ENCODE peak calls at places on chromosome 12, in five cellular contexts. A is HCT116, I is transverse colon, W is A549, N is uterus. L is an unnamed sample.

GRCh38 chr12:105013892-105014291 is 27.8 kb downstream of the NOPCHAP1 start:
- DNase-seq in A (no peak), I (no peak), W (no peak), N (no peak), L (no peak)

GRCh38 chr12:30630378-30631285 is 65.0 kb downstream of the IPO8 start:
- DNase-seq in A (no peak), I (no peak), W (no peak), N (no peak), L (no peak)

GRCh38 chr12:132078190-132078589 is 65.9 kb downstream of the DDX51 start:
- DNase-seq in A (no peak), I (no peak), W (no peak), N (peak; percentile 41), L (no peak)

GRCh38 chr12:30694971-30695326 is 720 bp downstream of the IPO8 start:
- DNase-seq in A (peak; percentile 21), I (peak; percentile 56), W (peak; percentile 57), N (peak; percentile 31), L (peak; percentile 40)

GRCh38 chr12:92417343-92417742 is 271.7 kb upstream of the BTG1 start:
- DNase-seq in A (no peak), I (no peak), W (no peak), N (no peak), L (no peak)

GRCh38 chr12:92408072-92408900 is 262.6 kb upstream of the BTG1 start:
- DNase-seq in A (peak; percentile 40), I (peak; percentile 56), W (peak; percentile 30), N (no peak), L (peak; percentile 31)

GRCh38 chr12:108498136-108498535 is 16.9 kb upstream of the FICD start:
- DNase-seq in A (no peak), I (no peak), W (no peak), N (no peak), L (no peak)

GRCh38 chr12:13039557-13039956 is 4.6 kb upstream of the FAM234B start:
- DNase-seq in A (no peak), I (peak; percentile 15), W (no peak), N (no peak), L (no peak)

GRCh38 chr12:69555461-69555860 is 29.8 kb upstream of the CCT2 start:
- DNase-seq in A (no peak), I (no peak), W (peak; percentile 51), N (no peak), L (no peak)

GRCh38 chr12:55720894-55721444 is 776 bp downstream of the RDH5 start:
- DNase-seq in A (peak; percentile 66), I (peak; percentile 77), W (peak; percentile 57), N (peak; percentile 63), L (peak; percentile 85)

GRCh38 chr12:103697912-103698751 is 111.1 kb downstream of the STAB2 start:
- DNase-seq in A (no peak), I (no peak), W (no peak), N (no peak), L (no peak)

GRCh38 chr12:45622210-45622937 is 107.1 kb upstream of the ARID2 start:
- DNase-seq in A (no peak), I (no peak), W (no peak), N (no peak), L (no peak)

GRCh38 chr12:16854465-16854864 is 248.5 kb upstream of the LMO3 start:
- DNase-seq in A (no peak), I (no peak), W (no peak), N (no peak), L (no peak)

GRCh38 chr12:96810057-96810456 is 97.0 kb upstream of the NEDD1 start:
- DNase-seq in A (no peak), I (no peak), W (no peak), N (no peak), L (no peak)

GRCh38 chr12:25585021-25585523 is 32.0 kb upstream of the LMNTD1 start:
- DNase-seq in A (no peak), I (no peak), W (no peak), N (peak; percentile 44), L (no peak)

GRCh38 chr12:54143233-54143986 is 45.4 kb downstream of the SMUG1 start:
- DNase-seq in A (no peak), I (no peak), W (no peak), N (no peak), L (no peak)

GRCh38 chr12:42450248-42450647 is 124.3 kb downstream of the PPHLN1 start:
- DNase-seq in A (no peak), I (no peak), W (no peak), N (no peak), L (no peak)

GRCh38 chr12:89384050-89384749 is 31.9 kb upstream of the DUSP6 start:
- DNase-seq in A (no peak), I (peak; percentile 68), W (no peak), N (peak; percentile 57), L (peak; percentile 62)

GRCh38 chr12:92675092-92675865 is 27.5 kb upstream of the PLEKHG7 start:
- DNase-seq in A (no peak), I (no peak), W (no peak), N (no peak), L (no peak)

GRCh38 chr12:25767613-25768012 is 190.9 kb upstream of the RASSF8 start:
- DNase-seq in A (no peak), I (no peak), W (no peak), N (no peak), L (no peak)

GRCh38 chr12:26869908-26870459 is 37.0 kb upstream of the ITPR2 start:
- DNase-seq in A (no peak), I (no peak), W (no peak), N (no peak), L (no peak)

GRCh38 chr12:19997996-19998395 is 370.3 kb upstream of the PDE3A start:
- DNase-seq in A (no peak), I (no peak), W (no peak), N (no peak), L (no peak)

GRCh38 chr12:98533723-98534251 is 18.4 kb downstream of the TMPO start:
- DNase-seq in A (no peak), I (no peak), W (no peak), N (no peak), L (no peak)

GRCh38 chr12:128052341-128052740 is 214.6 kb upstream of the TMEM132C start:
- DNase-seq in A (no peak), I (no peak), W (no peak), N (no peak), L (no peak)

GRCh38 chr12:26056335-26056734 is 68.5 kb downstream of the BHLHE41 start:
- DNase-seq in A (peak; percentile 13), I (no peak), W (no peak), N (no peak), L (peak; percentile 61)

GRCh38 chr12:111413442-111414086 is 7.8 kb downstream of the SH2B3 start:
- DNase-seq in A (no peak), I (peak; percentile 56), W (no peak), N (no peak), L (no peak)

GRCh38 chr12:56029666-56030293 is 8.9 kb downstream of the IKZF4 start:
- DNase-seq in A (no peak), I (peak; percentile 47), W (peak; percentile 78), N (peak; percentile 41), L (peak; percentile 37)

GRCh38 chr12:121352053-121353018 is at the start of gene ANAPC5:
- DNase-seq in A (peak; percentile 98), I (peak; percentile 95), W (peak; percentile 99), N (peak; percentile 91), L (peak; percentile 94)

GRCh38 chr12:104641862-104642261 is 185.1 kb downstream of the CHST11 start:
- DNase-seq in A (no peak), I (peak; percentile 35), W (no peak), N (no peak), L (no peak)

GRCh38 chr12:3000548-3001275 is 41.5 kb downstream of the TEAD4 start:
- DNase-seq in A (no peak), I (no peak), W (peak; percentile 28), N (no peak), L (no peak)

GRCh38 chr12:52235822-52236291 is 2.8 kb downstream of the KRT7 start:
- DNase-seq in A (no peak), I (peak; percentile 66), W (no peak), N (no peak), L (peak; percentile 77)

GRCh38 chr12:51592034-51592705 is 1.1 kb downstream of the SCN8A start:
- DNase-seq in A (no peak), I (no peak), W (no peak), N (no peak), L (no peak)

DNA sequence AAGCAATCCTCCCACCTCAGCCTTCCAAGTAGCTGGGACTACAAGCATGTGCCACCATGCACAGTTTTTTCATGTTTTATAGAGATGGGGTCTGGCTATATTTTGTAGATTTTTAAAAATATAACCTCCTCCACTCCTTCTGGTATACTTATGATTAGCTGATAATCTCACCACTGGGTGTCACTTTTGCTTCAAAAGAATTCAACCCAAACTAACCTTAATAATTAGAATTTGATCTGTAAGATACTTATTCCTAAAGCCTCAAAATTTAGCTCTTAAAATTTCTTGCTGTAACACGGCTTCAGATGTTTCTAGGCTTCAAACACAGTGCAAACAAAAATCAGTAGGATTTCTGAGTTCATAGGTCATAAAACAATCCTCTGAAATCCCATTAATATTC is 130.3 kb downstream of the CEP83 start:
- DNase-seq in A (no peak), I (no peak), W (no peak), N (no peak), L (no peak)
- TF ChIP-seq CTCF in A (peak; percentile 25), I (no peak), W (peak; percentile 19), N (no peak), L (no peak)

GRCh38 chr12:32399373-32400113 is at the start of gene FGD4:
- DNase-seq in A (peak; percentile 72), I (peak; percentile 41), W (peak; percentile 88), N (peak; percentile 74), L (peak; percentile 92)
- TF ChIP-seq POLR2A in A (peak; percentile 20), I (peak; percentile 98), W (peak; percentile 55), N (peak; percentile 65), L (no peak)

DNA sequence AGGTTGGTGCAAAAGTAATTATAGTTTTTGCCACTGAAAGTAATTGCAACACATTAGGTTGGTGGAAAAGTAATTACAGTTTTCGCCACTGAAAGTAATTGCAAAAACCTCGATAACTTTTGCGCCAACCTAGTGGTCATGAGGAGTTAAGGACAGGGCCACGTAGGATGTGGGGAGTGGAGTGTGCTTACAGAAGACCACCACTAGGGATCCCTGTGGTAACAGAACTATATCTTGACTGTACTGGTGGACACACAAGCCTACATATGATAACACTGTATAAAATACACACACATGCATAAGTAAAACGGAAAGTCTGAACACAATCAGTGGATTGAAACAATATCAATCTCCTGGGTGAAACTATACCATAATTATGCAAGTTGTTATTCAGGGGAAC is 187.4 kb upstream of the ABCD2 start:
- DNase-seq in A (peak; percentile 51), I (no peak), W (peak; percentile 29), N (no peak), L (no peak)
- TF ChIP-seq CTCF in A (peak; percentile 34), I (no peak), W (no peak), N (no peak), L (no peak)

DNA sequence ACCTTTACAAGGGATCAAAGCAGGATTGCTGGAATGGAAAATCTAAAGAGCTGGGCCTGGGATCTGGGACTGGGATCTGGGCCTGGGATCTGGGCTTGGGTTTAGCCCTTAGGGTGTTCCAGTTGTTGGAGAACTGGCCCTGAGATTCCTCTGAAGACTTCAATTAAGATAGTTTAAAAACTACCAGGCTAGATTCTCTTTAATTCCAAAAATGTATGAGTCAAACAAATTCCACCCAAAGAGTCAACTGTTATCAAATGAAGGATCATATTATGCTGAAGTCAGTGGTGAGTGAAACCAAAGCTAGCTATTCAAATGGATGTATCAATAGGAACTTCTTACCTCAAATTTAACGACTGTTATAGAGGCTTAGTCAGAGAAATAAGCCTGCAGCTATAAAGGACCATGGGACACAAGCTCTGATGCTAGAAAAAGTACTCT is 40.5 kb downstream of the LIMA1 start:
- DNase-seq in A (no peak), I (no peak), W (no peak), N (no peak), L (no peak)
- TF ChIP-seq POLR2A in A (no peak), I (no peak), W (no peak), N (no peak), L (no peak)

GRCh38 chr12:11892065-11892391 is 178.7 kb upstream of the BCL2L14 start:
- DNase-seq in A (no peak), I (no peak), W (no peak), N (no peak), L (no peak)
- TF ChIP-seq CTCF in A (no peak), I (no peak), W (no peak), N (no peak), L (no peak)

L was measured in stomach.